ENCODE peak calls at places on chromosomes 5 and 9, in nine cellular contexts. Y, P, J, X, A, D, W, G and S are unnamed samples.

GRCh38 chr5:118115791-118116190 is 872.6 kb downstream of the DTWD2 start:
- DNase-seq in J (no peak), D (no peak), P (no peak), G (peak; percentile 40), A (peak; percentile 58), W (no peak), X (no peak), Y (no peak), S (no peak)

GRCh38 chr5:141559481-141559880 is 59.3 kb downstream of the DIAPH1 start:
- DNase-seq in D (peak; percentile 56), J (peak; percentile 70), W (no peak), X (peak; percentile 85), A (peak; percentile 93), P (no peak), Y (no peak), G (peak; percentile 29), S (peak; percentile 41)

GRCh38 chr5:87360132-87360531 is 52.6 kb downstream of the CCNH start:
- DNase-seq in Y (no peak), G (no peak), D (no peak), W (no peak), P (no peak), A (no peak), J (no peak), X (no peak), S (no peak)

GRCh38 chr5:50325237-50325832 is 115.8 kb downstream of the EMB start:
- DNase-seq in A (no peak), W (no peak), D (peak; percentile 2), G (no peak), Y (no peak), X (peak; percentile 59), J (peak; percentile 43), P (no peak), S (peak; percentile 6)

GRCh38 chr9:127979333-127980055 is 1.3 kb downstream of the EEIG1 start:
- DNase-seq in A (no peak), X (peak; percentile 70), W (peak; percentile 57), P (no peak), G (no peak), Y (no peak), J (peak; percentile 49), D (no peak), S (peak; percentile 57)

GRCh38 chr9:133961226-133962165 is 30.6 kb downstream of the VAV2 start:
- DNase-seq in J (no peak), A (no peak), P (no peak), X (no peak), W (no peak), D (no peak), G (no peak), Y (no peak), S (no peak)

GRCh38 chr9:129160712-129161533 is 17.1 kb downstream of the IER5L start:
- DNase-seq in D (peak; percentile 18), A (no peak), G (no peak), W (no peak), X (peak; percentile 66), Y (no peak), P (no peak), J (peak; percentile 78), S (no peak)

GRCh38 chr5:56569576-56569975 is 245.8 kb upstream of the MAP3K1 start:
- DNase-seq in P (no peak), J (peak; percentile 39), G (peak; percentile 67), D (no peak), Y (no peak), X (peak; percentile 13), A (no peak), W (no peak), S (peak; percentile 32)

GRCh38 chr5:40682431-40683017 is 2.8 kb downstream of the PTGER4 start:
- DNase-seq in P (no peak), G (no peak), X (no peak), Y (no peak), D (peak; percentile 32), W (no peak), A (no peak), J (peak; percentile 70), S (no peak)

GRCh38 chr5:40679071-40679997 is at the start of gene PTGER4:
- DNase-seq in P (peak; percentile 92), W (peak; percentile 94), A (peak; percentile 95), Y (peak; percentile 97), D (peak; percentile 84), G (no peak), J (peak; percentile 90), X (peak; percentile 80), S (peak; percentile 78)

GRCh38 chr5:40679998-40680681 is 425 bp downstream of the PTGER4 start:
- DNase-seq in P (peak; percentile 39), J (no peak), X (no peak), Y (no peak), D (no peak), W (peak; percentile 28), G (no peak), A (no peak), S (no peak)

GRCh38 chr5:40681351-40682311 is 1.9 kb downstream of the PTGER4 start:
- DNase-seq in Y (no peak), D (peak; percentile 35), X (no peak), J (peak; percentile 46), G (no peak), W (peak; percentile 27), A (no peak), P (peak; percentile 42), S (no peak)

GRCh38 chr5:40680741-40681350 is 1.1 kb downstream of the PTGER4 start:
- DNase-seq in A (peak; percentile 46), G (no peak), D (peak; percentile 41), W (no peak), P (peak; percentile 62), Y (no peak), X (no peak), J (peak; percentile 61), S (no peak)
- TF ChIP-seq CTCF in A (peak; percentile 27), G (peak; percentile 7), D (peak; percentile 59), W (peak; percentile 22), P (peak; percentile 19), Y (peak; percentile 62), X (peak; percentile 5), J (peak; percentile 34), S (peak; percentile 53)

GRCh38 chr9:104936291-104936690 is 8.3 kb upstream of the ABCA1 start:
- DNase-seq in J (no peak), Y (no peak), G (no peak), A (no peak), P (no peak), W (no peak), D (no peak), X (no peak), S (no peak)
- TF ChIP-seq CTCF in J (no peak), Y (no peak), G (no peak), A (no peak), P (no peak), W (no peak), D (no peak), X (no peak), S (no peak)

DNA sequence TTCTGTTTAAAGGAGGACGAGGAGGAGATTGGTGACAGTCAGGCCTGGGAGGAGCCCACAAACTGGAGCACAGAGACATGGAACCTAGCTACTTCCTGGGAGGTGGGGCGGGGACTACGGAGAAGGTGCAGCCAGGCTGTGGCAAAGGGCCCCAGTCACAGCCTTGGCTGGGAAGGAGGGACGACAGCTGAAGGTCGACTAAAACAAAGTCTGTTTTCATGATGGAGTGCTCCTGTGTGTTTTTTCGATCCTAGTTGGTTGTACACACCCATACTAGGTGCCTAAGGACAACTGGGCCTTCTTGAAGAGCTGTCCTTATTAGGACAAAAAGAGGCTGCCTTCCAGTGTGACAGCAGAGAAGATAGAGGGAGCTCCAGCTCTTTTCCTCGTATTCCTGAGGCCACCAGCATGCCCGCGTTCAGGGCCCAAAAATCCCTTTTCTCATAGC is 2.9 kb downstream of the CCDC107 start:
- DNase-seq in P (no peak), J (peak; percentile 77), G (no peak), X (peak; percentile 54), W (no peak), Y (no peak), A (peak; percentile 28), D (peak; percentile 34), S (no peak)
- TF ChIP-seq CTCF in P (no peak), J (peak; percentile 70), G (peak; percentile 73), X (peak; percentile 56), W (peak; percentile 70), Y (no peak), A (peak; percentile 68), D (peak; percentile 66), S (peak; percentile 63)

GRCh38 chr9:99211746-99212145 is 10.0 kb downstream of the ALG2 start:
- DNase-seq in Y (no peak), X (no peak), P (no peak), G (no peak), D (no peak), J (no peak), A (no peak), W (no peak), S (no peak)
- TF ChIP-seq CTCF in Y (no peak), X (no peak), P (no peak), G (no peak), D (peak; percentile 23), J (no peak), A (no peak), W (no peak), S (peak; percentile 18)

DNA sequence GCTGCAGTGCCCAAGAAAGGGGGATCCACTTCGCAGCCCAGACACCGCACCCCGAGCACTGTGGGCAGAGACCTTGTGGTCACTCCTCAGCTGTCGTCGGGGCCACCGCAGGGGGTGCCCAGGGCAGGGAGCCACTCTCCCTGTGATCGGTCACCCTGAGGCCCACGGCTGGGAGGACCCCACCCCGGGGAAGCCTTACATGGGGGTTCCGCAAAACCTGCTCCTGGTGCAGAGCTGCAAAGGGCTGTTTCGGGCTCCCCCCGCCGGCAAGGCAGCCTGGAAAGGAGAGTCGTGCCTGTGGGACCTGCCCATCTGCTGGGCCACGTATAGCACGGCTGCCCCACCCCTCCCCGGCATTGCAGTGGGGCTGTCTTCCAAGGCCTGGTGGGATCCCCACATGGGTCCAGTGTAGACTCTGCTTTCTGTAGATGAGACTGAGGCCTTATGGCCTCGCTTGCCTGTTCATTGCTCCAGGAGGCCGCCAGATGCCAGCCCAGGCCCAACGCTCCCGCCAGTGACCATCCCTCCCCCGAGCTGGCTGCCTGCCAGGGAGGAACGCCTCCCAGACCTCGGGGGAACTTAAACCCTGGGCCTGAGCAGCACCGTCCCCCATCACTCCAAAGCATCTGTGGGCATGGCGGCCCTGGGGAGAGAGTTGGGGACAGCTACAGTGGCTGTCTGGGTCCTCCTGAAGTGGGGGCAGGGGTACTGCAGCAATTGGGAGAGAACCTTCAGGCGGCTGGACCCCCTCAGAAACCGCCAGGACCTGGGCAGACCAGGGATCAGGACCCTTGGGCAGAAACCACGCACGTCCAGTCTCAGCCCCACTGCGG is 1.6 kb upstream of the DNLZ start:
- DNase-seq in X (no peak), J (no peak), Y (no peak), P (no peak), A (no peak), G (no peak), W (no peak), D (no peak), S (no peak)
- TF ChIP-seq CTCF in X (no peak), J (no peak), Y (no peak), P (no peak), A (no peak), G (no peak), W (no peak), D (no peak), S (no peak)

GRCh38 chr9:7174884-7175283 is 417.1 kb downstream of the KDM4C start:
- DNase-seq in W (no peak), G (no peak), X (no peak), D (no peak), J (no peak), A (no peak), P (no peak), Y (no peak), S (no peak)
- TF ChIP-seq CTCF in W (no peak), G (no peak), X (no peak), D (peak; percentile 8), J (no peak), A (no peak), P (no peak), Y (no peak), S (peak; percentile 24)